ENCODE peak calls at places on chromosomes 13 and 19, in six cellular contexts. One of them, this sample, is unnamed.

GRCh38 chr19:38047048-38047435 is 140.0 kb downstream of the SIPA1L3 start:
- DNase-seq in amniotic epithelial cell: peak; percentile 33
- DNase-seq in CD8-positive, alpha-beta memory T cell: no peak
- DNase-seq in dermis microvascular lymphatic vessel endothelial cell: no peak
- DNase-seq in OCI-M1: no peak
- DNase-seq in NCI-H345: no peak
- DNase-seq in this sample: no peak

GRCh38 chr19:932647-933552 is 7.1 kb downstream of the ARID3A start:
- DNase-seq in dermis microvascular lymphatic vessel endothelial cell: peak; percentile 34
- DNase-seq in amniotic epithelial cell: peak; percentile 91
- DNase-seq in OCI-M1: no peak
- DNase-seq in NCI-H345: no peak
- DNase-seq in CD8-positive, alpha-beta memory T cell: no peak
- DNase-seq in this sample: peak; percentile 86

GRCh38 chr13:43783820-43784219 is 3.0 kb downstream of the ENOX1 start:
- DNase-seq in NCI-H345: peak; percentile 74
- DNase-seq in amniotic epithelial cell: peak; percentile 53
- DNase-seq in OCI-M1: no peak
- DNase-seq in CD8-positive, alpha-beta memory T cell: no peak
- DNase-seq in dermis microvascular lymphatic vessel endothelial cell: peak; percentile 90
- DNase-seq in this sample: no peak

GRCh38 chr13:102708991-102709390 is 14.1 kb upstream of the METTL21C start:
- DNase-seq in OCI-M1: no peak
- DNase-seq in NCI-H345: no peak
- DNase-seq in amniotic epithelial cell: no peak
- DNase-seq in dermis microvascular lymphatic vessel endothelial cell: no peak
- DNase-seq in CD8-positive, alpha-beta memory T cell: no peak
- DNase-seq in this sample: no peak

GRCh38 chr13:76711515-76712182 is 174.6 kb downstream of the KCTD12 start:
- DNase-seq in CD8-positive, alpha-beta memory T cell: no peak
- DNase-seq in NCI-H345: no peak
- DNase-seq in amniotic epithelial cell: peak; percentile 97
- DNase-seq in OCI-M1: peak; percentile 87
- DNase-seq in dermis microvascular lymphatic vessel endothelial cell: peak; percentile 81
- DNase-seq in this sample: peak; percentile 54

GRCh38 chr19:18280247-18281081 is 958 bp downstream of the JUND start:
- DNase-seq in NCI-H345: peak; percentile 83
- DNase-seq in dermis microvascular lymphatic vessel endothelial cell: peak; percentile 71
- DNase-seq in OCI-M1: peak; percentile 69
- DNase-seq in amniotic epithelial cell: peak; percentile 62
- DNase-seq in CD8-positive, alpha-beta memory T cell: peak; percentile 80
- DNase-seq in this sample: peak; percentile 90

GRCh38 chr19:34430738-34431625 is 2.8 kb downstream of the UBA2 start:
- DNase-seq in OCI-M1: peak; percentile 86
- DNase-seq in NCI-H345: peak; percentile 51
- DNase-seq in dermis microvascular lymphatic vessel endothelial cell: peak; percentile 76
- DNase-seq in CD8-positive, alpha-beta memory T cell: peak; percentile 12
- DNase-seq in amniotic epithelial cell: peak; percentile 62
- DNase-seq in this sample: no peak

GRCh38 chr19:4295972-4296771 is 6.0 kb downstream of the TMIGD2 start:
- DNase-seq in dermis microvascular lymphatic vessel endothelial cell: no peak
- DNase-seq in OCI-M1: no peak
- DNase-seq in CD8-positive, alpha-beta memory T cell: no peak
- DNase-seq in NCI-H345: peak; percentile 63
- DNase-seq in amniotic epithelial cell: no peak
- DNase-seq in this sample: no peak

GRCh38 chr13:113980489-113981064 is 6.7 kb upstream of the C13orf46 start:
- DNase-seq in NCI-H345: peak; percentile 48
- DNase-seq in OCI-M1: no peak
- DNase-seq in amniotic epithelial cell: no peak
- DNase-seq in dermis microvascular lymphatic vessel endothelial cell: no peak
- DNase-seq in CD8-positive, alpha-beta memory T cell: no peak
- DNase-seq in this sample: peak; percentile 34